ENCODE peak calls at places on chromosomes 13 and 19, in five cellular contexts. R is SJSA1; Q is posterior cingulate gyrus; D is vagina; I is CD4-positive, alpha-beta memory T cell. W is an unnamed sample.

GRCh38 chr19:8526345-8527062 is 12.5 kb upstream of the ZNF414 start:
- DNase-seq in I (no peak), R (peak), D (no peak), Q (peak), W (peak)

GRCh38 chr13:36297259-36297599 is 385 bp downstream of the CCDC169 start:
- DNase-seq in Q (no peak), D (no peak), I (no peak), R (no peak), W (no peak)

GRCh38 chr19:46648961-46649960 is 11.7 kb downstream of the DACT3 start:
- DNase-seq in I (no peak), Q (no peak), D (no peak), R (no peak), W (no peak)

GRCh38 chr13:65677906-65678305 is 1552.2 kb downstream of the PCDH9 start:
- DNase-seq in D (no peak), R (no peak), Q (no peak), I (no peak), W (no peak)

GRCh38 chr19:18608102-18608804 is 1.7 kb upstream of the CRLF1 start:
- DNase-seq in I (no peak), Q (no peak), D (no peak), R (no peak), W (no peak)

GRCh38 chr19:2014731-2015610 is 543 bp downstream of the BTBD2 start:
- DNase-seq in Q (no peak), I (peak), R (no peak), D (no peak), W (no peak)

GRCh38 chr19:32309711-32310390 is 35.6 kb upstream of the ZNF507 start:
- DNase-seq in Q (no peak), R (no peak), D (peak), I (no peak), W (no peak)

GRCh38 chr13:71118779-71119364 is 748.1 kb downstream of the DACH1 start:
- DNase-seq in D (no peak), Q (no peak), I (no peak), R (no peak), W (no peak)

GRCh38 chr19:13906525-13906904 is 514 bp downstream of the CC2D1A start:
- DNase-seq in D (no peak), R (no peak), I (no peak), Q (no peak), W (peak)

GRCh38 chr13:29679357-29680050 is 84.0 kb upstream of the SLC7A1 start:
- DNase-seq in I (no peak), D (no peak), R (no peak), Q (no peak), W (no peak)

GRCh38 chr13:23654111-23655110 is 84.2 kb downstream of the TNFRSF19 start:
- DNase-seq in R (no peak), I (no peak), Q (no peak), D (no peak), W (no peak)

GRCh38 chr13:105272660-105273631 is 1262.5 kb downstream of the EFNB2 start:
- DNase-seq in I (no peak), D (no peak), R (no peak), Q (no peak), W (no peak)

GRCh38 chr19:12867120-12868099 is 13.8 kb downstream of the DNASE2 start:
- DNase-seq in Q (no peak), I (peak), D (no peak), R (no peak), W (no peak)

GRCh38 chr19:7787141-7787540 is 24.1 kb downstream of the CLEC4M start:
- DNase-seq in R (no peak), D (no peak), Q (no peak), I (no peak), W (no peak)

GRCh38 chr19:33252418-33252962 is 26.8 kb upstream of the SLC7A10 start:
- DNase-seq in R (no peak), D (no peak), I (no peak), Q (no peak), W (no peak)

GRCh38 chr13:64239372-64239771 is 2823.7 kb upstream of the PCDH20 start:
- DNase-seq in I (no peak), D (no peak), R (peak), Q (no peak), W (no peak)

GRCh38 chr13:29591310-29591709 is 4.2 kb downstream of the SLC7A1 start:
- DNase-seq in Q (no peak), R (no peak), I (no peak), D (no peak), W (no peak)

GRCh38 chr13:97627566-97627965 is 193.6 kb downstream of the RAP2A start:
- DNase-seq in Q (peak), R (no peak), D (no peak), I (no peak), W (no peak)

GRCh38 chr13:46665630-46666482 is 112.9 kb downstream of the LRCH1 start:
- DNase-seq in D (no peak), R (no peak), Q (no peak), I (no peak), W (no peak)

GRCh38 chr19:34577531-34578101 is 96.1 kb downstream of the WTIP start:
- DNase-seq in D (peak), R (no peak), Q (no peak), I (no peak), W (no peak)

GRCh38 chr13:87671824-87672603 is 843 bp downstream of the SLITRK5 start:
- DNase-seq in Q (no peak), D (no peak), R (no peak), I (no peak), W (peak)

GRCh38 chr19:12778020-12778904 is 2.9 kb upstream of the HOOK2 start:
- DNase-seq in R (peak), D (no peak), I (no peak), Q (peak), W (peak)

GRCh38 chr19:33558846-33559245 is 37.3 kb upstream of the PEPD start:
- DNase-seq in D (no peak), Q (no peak), R (no peak), I (no peak), W (no peak)

GRCh38 chr19:17058236-17058635 is 17.0 kb downstream of the HAUS8 start:
- DNase-seq in D (no peak), R (no peak), I (no peak), Q (no peak), W (no peak)

GRCh38 chr13:103471896-103472295 is 405.7 kb upstream of the SLC10A2 start:
- DNase-seq in R (no peak), D (no peak), I (no peak), Q (no peak), W (no peak)

GRCh38 chr19:51127755-51128154 is 3.0 kb downstream of the SIGLEC9 start:
- DNase-seq in I (no peak), R (peak), Q (no peak), D (no peak), W (no peak)

GRCh38 chr19:27767234-27767633 is 1445.7 kb downstream of the UQCRFS1 start:
- DNase-seq in D (no peak), Q (no peak), R (no peak), I (no peak), W (no peak)